ENCODE peak calls at places on chromosomes 16 and 17, in five cellular contexts. V is K562, B is tibial nerve, G is prostate gland, W is uterus. A is an unnamed sample. For H3K27me3, the result is how much of the 10 kb centered on the place peaks cover.

GRCh38 chr16:30700491-30700890 is 1.5 kb downstream of the SRCAP start:
- DNase-seq in W (no peak), V (peak), G (no peak), B (no peak), A (no peak)

GRCh38 chr17:70636517-70637133 is 467.3 kb downstream of the KCNJ2 start:
- DNase-seq in G (peak), V (peak), W (no peak), B (no peak), A (no peak)

GRCh38 chr16:30896890-30897730 is 696 bp downstream of the CTF1 start:
- DNase-seq in B (peak), G (peak), W (peak), V (peak), A (peak)

GRCh38 chr17:50169121-50169764 is 3.4 kb downstream of the SGCA start:
- DNase-seq in W (peak), V (peak), B (peak), G (no peak), A (peak)

GRCh38 chr17:55717898-55718735 is 4.5 kb downstream of the TMEM100 start:
- DNase-seq in B (peak), V (peak), W (peak), G (peak), A (peak)

GRCh38 chr16:49652441-49653175 is 203.3 kb downstream of the ZNF423 start:
- DNase-seq in W (peak), B (peak), V (no peak), G (no peak), A (no peak)

GRCh38 chr16:57000271-57001025 is 11.1 kb downstream of the NLRC5 start:
- DNase-seq in G (no peak), W (peak), V (no peak), B (no peak), A (no peak)

GRCh38 chr16:67528222-67528869 is at the start of gene RIPOR1:
- DNase-seq in W (peak), B (no peak), G (no peak), V (peak), A (peak)

GRCh38 chr17:48162946-48163506 is 55.5 kb downstream of the SNX11 start:
- DNase-seq in G (no peak), B (no peak), V (no peak), W (no peak), A (peak)

GRCh38 chr16:79659352-79659751 is 58.8 kb upstream of the MAF start:
- DNase-seq in G (no peak), B (no peak), W (no peak), V (no peak), A (no peak)

GRCh38 chr17:2378905-2379304 is 22.0 kb downstream of the MNT start:
- DNase-seq in V (no peak), G (no peak), W (no peak), B (no peak), A (no peak)

GRCh38 chr17:7083592-7083991 is 3.5 kb upstream of the CLEC10A start:
- DNase-seq in W (no peak), B (no peak), G (no peak), V (no peak), A (no peak)

GRCh38 chr16:50761276-50761675 is 19.4 kb downstream of the CYLD start:
- DNase-seq in V (no peak), W (no peak), G (no peak), B (no peak), A (no peak)

GRCh38 chr16:57141822-57142631 is 43.8 kb downstream of the PSME3IP1 start:
- DNase-seq in W (no peak), V (no peak), B (no peak), G (no peak), A (no peak)

GRCh38 chr17:58710948-58711552 is 18.6 kb downstream of the RAD51C start:
- DNase-seq in G (peak), V (peak), B (no peak), W (no peak), A (peak)

GRCh38 chr16:56589141-56590039 is at the start of gene MT3:
- DNase-seq in W (no peak), V (no peak), G (peak), B (no peak), A (no peak)

GRCh38 chr16:76777721-76778120 is 413.3 kb upstream of the MON1B start:
- DNase-seq in B (no peak), V (no peak), W (no peak), G (no peak), A (no peak)

GRCh38 chr16:3098459-3099394 is at the start of gene ZSCAN10:
- DNase-seq in V (no peak), W (no peak), B (no peak), G (no peak), A (peak)

GRCh38 chr16:56341656-56342397 is 83.5 kb downstream of the AMFR start:
- DNase-seq in V (no peak), W (no peak), G (no peak), B (no peak), A (no peak)

GRCh38 chr17:6713130-6713917 is at the start of gene SLC13A5:
- DNase-seq in B (no peak), V (peak), W (no peak), G (no peak), A (peak)

GRCh38 chr16:27286446-27286845 is 17.9 kb upstream of the NSMCE1 start:
- DNase-seq in W (no peak), B (no peak), G (no peak), V (no peak), A (peak)

GRCh38 chr17:62110923-62111484 is 45.9 kb upstream of the MED13 start:
- DNase-seq in W (no peak), G (no peak), B (no peak), V (no peak), A (no peak)

DNA sequence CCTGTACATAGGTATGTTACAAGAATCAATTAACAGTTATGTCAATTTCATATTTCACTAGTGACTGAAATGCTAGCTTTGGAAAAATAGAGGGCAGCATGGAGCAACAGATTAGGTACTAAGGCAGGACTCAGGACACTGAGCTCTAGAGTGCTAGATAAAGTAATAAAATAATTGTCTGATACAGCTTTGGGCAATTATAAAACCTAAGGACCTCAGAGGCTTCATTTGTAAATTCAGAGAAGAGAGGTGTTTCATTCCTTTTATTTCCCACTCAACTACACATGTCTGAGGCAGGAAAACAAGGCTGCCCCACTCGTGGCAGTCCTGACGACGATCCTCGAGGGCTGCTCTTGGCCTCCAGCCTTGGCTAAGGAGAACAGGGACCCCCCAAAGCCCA is 81.5 kb downstream of the CA4 start:
- DNase-seq in W (no peak), V (no peak), G (no peak), B (no peak), A (no peak)
- TF ChIP-seq CTCF in W (peak), V (no peak), G (peak), B (peak), A (peak)

GRCh38 chr16:86567701-86568571 is 1.3 kb downstream of the FOXC2 start:
- DNase-seq in B (no peak), G (no peak), W (no peak), V (no peak), A (no peak)

GRCh38 chr16:86566966-86567700 is 504 bp downstream of the FOXC2 start:
- DNase-seq in V (no peak), G (no peak), B (no peak), W (no peak), A (no peak)

GRCh38 chr16:86565181-86565631 is 1.4 kb upstream of the FOXC2 start:
- DNase-seq in W (no peak), B (no peak), V (no peak), G (no peak), A (no peak)

GRCh38 chr16:86566601-86566965 is at the start of gene FOXC2:
- DNase-seq in B (peak), W (peak), G (peak), V (peak), A (no peak)

DNA sequence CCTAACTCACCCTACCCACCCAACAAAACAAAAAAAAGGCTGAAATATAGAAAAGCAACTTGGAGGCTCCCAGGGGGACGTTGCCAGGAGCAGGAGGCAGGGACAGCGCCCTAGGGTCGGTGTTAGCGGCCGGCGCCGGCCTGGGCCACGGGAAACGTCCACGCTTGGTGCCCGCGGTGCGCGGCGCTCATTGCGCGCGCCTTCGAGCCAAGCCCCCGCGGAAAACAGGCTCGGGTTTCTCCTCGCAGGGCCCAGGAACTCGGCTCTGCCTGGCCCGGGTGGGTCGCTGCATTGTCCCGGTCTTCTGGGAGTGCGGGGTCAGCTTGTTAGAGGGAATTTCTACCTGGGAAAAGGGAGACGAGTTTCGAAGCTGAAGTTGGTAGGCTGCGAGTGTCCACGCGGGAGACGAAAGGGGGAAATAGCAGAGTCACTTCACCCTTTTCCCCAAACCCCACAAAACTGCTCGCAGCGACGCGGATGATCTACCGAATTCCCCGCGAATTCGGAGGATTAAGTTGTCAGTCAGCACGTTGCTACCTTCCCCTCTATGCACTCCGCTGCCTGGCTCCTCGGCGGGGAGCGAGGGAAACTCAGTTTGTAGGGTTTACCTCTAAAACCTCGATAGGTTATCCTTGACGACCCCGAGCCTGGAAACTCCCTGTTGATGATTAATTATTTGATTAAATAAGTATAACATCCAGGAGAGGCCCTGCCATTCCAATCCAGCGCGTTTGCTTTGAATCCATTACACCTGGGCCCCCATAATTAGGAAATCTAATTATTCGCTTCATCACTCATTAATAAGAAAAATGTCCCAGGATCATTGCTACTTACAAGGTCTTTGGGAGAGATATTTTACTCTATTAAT is 751 bp upstream of the FOXC2 start:
- DNase-seq in G (no peak), B (no peak), W (no peak), V (no peak), A (no peak)
- H3K27me3 ChIP-seq in G (under half), B (half or more), W (under half), V (under half), A (under half)

GRCh38 chr16:1357906-1358566 is 6.3 kb downstream of the GNPTG start:
- DNase-seq in W (no peak), G (no peak), B (no peak), V (no peak), A (no peak)
- TF ChIP-seq POLR2A in W (no peak), G (no peak), B (no peak), V (no peak), A (no peak)

DNA sequence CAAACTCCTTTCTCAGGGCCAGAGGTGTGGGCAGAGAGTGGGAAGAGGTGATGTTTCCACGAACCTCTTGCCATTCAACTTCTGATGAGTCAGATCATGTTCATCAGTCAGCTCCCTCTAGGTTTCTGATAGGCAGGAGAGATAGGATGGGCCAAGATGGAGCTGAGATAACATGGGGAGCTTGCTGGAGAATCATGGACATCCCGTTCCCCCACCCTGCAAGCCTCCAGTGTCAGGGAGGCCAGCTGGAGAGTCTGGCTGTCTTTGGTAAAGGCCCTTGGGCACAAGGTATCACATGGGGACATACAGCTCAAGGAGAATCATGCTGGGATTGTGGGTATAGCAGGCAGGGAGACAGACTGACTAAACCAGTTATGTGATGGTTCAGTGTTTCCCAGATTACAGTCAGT is 136.0 kb upstream of the IRX3 start:
- DNase-seq in B (no peak), V (no peak), W (no peak), G (peak), A (no peak)
- TF ChIP-seq CTCF in B (no peak), V (no peak), W (no peak), G (no peak), A (no peak)

GRCh38 chr17:79798296-79799173 is 1.7 kb upstream of the CBX8 start:
- DNase-seq in W (no peak), V (no peak), G (no peak), B (no peak), A (no peak)
- H3K27me3 ChIP-seq in W (half or more), V (under half), G (under half), B (half or more), A (half or more)